ENCODE peak calls at places on chromosomes 11 and 22, in four cellular contexts. U is DMS79 treated with DMSO at 0.1 percent for 48 hours, J is pulmonary artery endothelial cell, I is NCI-H1092. V is an unnamed sample.

GRCh38 chr11:113045146-113045545 is 83.9 kb downstream of the NCAM1 start:
- DNase-seq in U (peak; percentile 97), J (no peak), I (no peak), V (peak; percentile 23)

GRCh38 chr11:94768602-94769511 is 701 bp downstream of the AMOTL1 start:
- DNase-seq in U (peak; percentile 72), J (no peak), I (peak; percentile 28), V (peak; percentile 45)

GRCh38 chr11:33899383-33900037 is 7.6 kb upstream of the LMO2 start:
- DNase-seq in I (no peak), U (peak; percentile 63), J (peak; percentile 89), V (peak; percentile 30)

GRCh38 chr11:46207270-46207669 is 70.2 kb upstream of the CREB3L1 start:
- DNase-seq in J (no peak), I (no peak), U (no peak), V (no peak)

GRCh38 chr22:27088026-27088425 is 430.6 kb downstream of the MIAT start:
- DNase-seq in U (no peak), I (no peak), J (no peak), V (no peak)

GRCh38 chr11:119782021-119782420 is 53.0 kb upstream of the NECTIN1 start:
- DNase-seq in J (no peak), I (no peak), U (no peak), V (no peak)

GRCh38 chr11:111631666-111632039 is 29.4 kb downstream of the SIK2 start:
- DNase-seq in U (no peak), I (no peak), J (no peak), V (no peak)

GRCh38 chr11:35683728-35684339 is 21.3 kb downstream of the TRIM44 start:
- DNase-seq in I (no peak), U (no peak), J (no peak), V (no peak)

GRCh38 chr11:124950606-124951330 is 3.2 kb upstream of the CCDC15 start:
- DNase-seq in U (no peak), I (no peak), J (no peak), V (no peak)

GRCh38 chr11:126284829-126285228 is 1.9 kb downstream of the TIRAP start:
- DNase-seq in U (peak; percentile 96), I (no peak), J (peak; percentile 77), V (peak; percentile 89)

GRCh38 chr11:64661146-64661545 is 61.9 kb downstream of the NRXN2 start:
- DNase-seq in I (no peak), J (no peak), U (no peak), V (no peak)

GRCh38 chr11:111676878-111677585 is 74.8 kb downstream of the SIK2 start:
- DNase-seq in J (peak; percentile 10), U (no peak), I (no peak), V (no peak)

GRCh38 chr11:132556316-132556715 is 976.0 kb downstream of the OPCML start:
- DNase-seq in J (no peak), I (no peak), U (no peak), V (no peak)

GRCh38 chr11:10898763-10899541 is 41.1 kb upstream of the ZBED5 start:
- DNase-seq in I (no peak), J (no peak), U (no peak), V (no peak)

GRCh38 chr11:99019676-99020075 is 1.1 kb upstream of the CNTN5 start:
- DNase-seq in I (no peak), U (no peak), J (no peak), V (peak; percentile 20)

GRCh38 chr11:117875397-117876048 is 935 bp downstream of the FXYD6 start:
- DNase-seq in U (peak; percentile 92), J (no peak), I (peak; percentile 58), V (peak; percentile 84)